ENCODE peak calls at places on chromosomes 12 and 14, in nine cellular contexts. H is lower lobe of right lung, P is left lung, M is colonic mucosa, T is PC-9, O is IMR-90, Q is A549, D is heart left ventricle, R is suprapubic skin. N is an unnamed sample.

GRCh38 chr12:111259231-111259630 is 109.7 kb downstream of the PHETA1 start:
- DNase-seq in T (no peak), O (no peak), R (no peak), Q (no peak), P (no peak), D (no peak), H (no peak), M (no peak), N (no peak)

GRCh38 chr14:67485501-67486095 is 2.9 kb downstream of the TMEM229B start:
- DNase-seq in O (no peak), H (no peak), T (no peak), M (no peak), R (no peak), P (no peak), D (no peak), Q (no peak), N (no peak)

GRCh38 chr12:96219700-96220206 is 25.6 kb downstream of the ELK3 start:
- DNase-seq in Q (peak; percentile 98), R (no peak), O (peak; percentile 98), H (peak; percentile 87), M (no peak), T (peak; percentile 99), D (no peak), P (peak; percentile 89), N (no peak)

GRCh38 chr12:79874665-79875064 is 60.2 kb downstream of the PPP1R12A start:
- DNase-seq in P (no peak), D (no peak), T (no peak), Q (no peak), H (no peak), M (no peak), O (no peak), R (no peak), N (no peak)

GRCh38 chr14:54312166-54312801 is 84.5 kb upstream of the CDKN3 start:
- DNase-seq in Q (peak; percentile 40), O (peak; percentile 85), T (peak; percentile 97), M (no peak), D (no peak), P (no peak), R (no peak), H (no peak), N (no peak)

GRCh38 chr12:62686938-62687337 is 220.3 kb downstream of the MON2 start:
- DNase-seq in D (no peak), T (no peak), R (no peak), P (no peak), H (no peak), O (no peak), Q (no peak), M (no peak), N (no peak)

GRCh38 chr12:86193931-86194330 is 62.3 kb downstream of the MGAT4C start:
- DNase-seq in T (no peak), H (no peak), O (peak; percentile 66), M (no peak), D (no peak), P (no peak), R (no peak), Q (no peak), N (no peak)

GRCh38 chr12:78878447-78878846 is 13.9 kb downstream of the SYT1 start:
- DNase-seq in Q (peak; percentile 29), P (no peak), O (no peak), T (no peak), M (no peak), D (no peak), R (no peak), H (no peak), N (no peak)

GRCh38 chr14:35285168-35285990 is 6.8 kb upstream of the PSMA6 start:
- DNase-seq in H (no peak), R (no peak), P (no peak), T (no peak), D (no peak), O (peak; percentile 8), M (no peak), Q (no peak), N (no peak)

GRCh38 chr14:70416322-70416716 is 571 bp downstream of the SYNJ2BP start:
- DNase-seq in H (no peak), M (no peak), R (no peak), T (no peak), Q (peak; percentile 3), D (no peak), P (no peak), O (peak; percentile 8), N (no peak)

GRCh38 chr12:92950011-92950410 is 20.9 kb upstream of the EEA1 start:
- DNase-seq in D (no peak), H (no peak), Q (no peak), R (no peak), P (no peak), O (no peak), M (no peak), T (no peak), N (no peak)

GRCh38 chr12:92955997-92956663 is 27.0 kb upstream of the EEA1 start:
- DNase-seq in Q (no peak), P (no peak), H (no peak), O (peak; percentile 79), M (no peak), T (no peak), D (no peak), R (no peak), N (no peak)

GRCh38 chr12:92951006-92951405 is 21.9 kb upstream of the EEA1 start:
- DNase-seq in M (no peak), H (no peak), T (no peak), D (no peak), R (no peak), O (no peak), P (no peak), Q (no peak), N (no peak)

GRCh38 chr12:92952394-92952793 is 23.3 kb upstream of the EEA1 start:
- DNase-seq in T (no peak), R (no peak), O (no peak), H (no peak), Q (no peak), P (no peak), D (no peak), M (no peak), N (no peak)

DNA sequence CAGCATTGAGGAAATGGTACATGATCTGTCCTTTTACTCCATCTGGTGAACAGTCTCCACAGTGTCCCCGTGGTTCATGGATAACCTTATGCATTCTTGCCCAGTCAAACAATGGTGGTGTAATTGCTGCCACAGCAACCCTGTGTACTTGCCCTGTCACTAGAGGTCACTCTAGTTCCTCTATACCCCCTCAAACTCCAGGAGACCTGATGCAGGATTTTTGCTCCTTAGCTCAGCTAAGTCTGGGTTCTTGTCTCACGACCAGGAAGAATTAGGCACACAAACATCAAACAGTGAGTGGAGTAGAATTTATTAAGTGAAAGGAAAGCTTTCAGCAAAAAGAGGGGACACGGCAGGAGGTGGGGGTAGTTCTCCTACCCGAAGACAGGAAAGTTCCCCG is 24.7 kb upstream of the EEA1 start:
- DNase-seq in P (no peak), R (no peak), D (no peak), Q (no peak), T (no peak), H (no peak), M (no peak), O (no peak), N (no peak)
- TF ChIP-seq CTCF in P (no peak), R (no peak), D (no peak), Q (no peak), T (no peak), H (no peak), M (no peak), O (no peak), N (no peak)

DNA sequence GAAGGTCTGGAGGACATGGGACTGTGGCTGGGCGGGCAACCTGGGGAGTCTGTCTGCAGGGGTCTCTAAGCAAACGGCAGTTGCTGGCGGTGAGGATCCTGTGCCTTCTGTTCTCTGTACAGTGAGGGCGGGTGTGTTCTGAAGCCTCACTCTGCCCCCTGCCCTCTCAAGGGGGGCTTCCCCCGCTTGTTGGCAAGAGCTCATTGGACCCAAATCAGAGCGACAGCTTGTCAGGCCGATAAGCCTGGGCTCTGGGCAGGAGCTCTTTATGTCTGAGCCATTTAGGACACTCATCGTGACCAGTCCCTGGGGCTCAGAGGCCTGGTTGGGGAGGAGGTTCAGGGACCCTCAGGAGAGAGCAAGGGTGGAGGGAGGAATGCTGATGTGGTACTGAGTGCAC is 136.0 kb downstream of the TSPAN9 start:
- DNase-seq in M (no peak), T (no peak), D (peak; percentile 73), Q (no peak), O (no peak), P (no peak), H (no peak), R (no peak), N (no peak)
- H3K4me3 ChIP-seq in M (no peak overlapping the region), T (no peak overlapping the region), D (no peak overlapping the region), Q (no peak overlapping the region), O (no peak overlapping the region), P (no peak overlapping the region), H (no peak overlapping the region), R (no peak overlapping the region), N (no peak overlapping the region)

DNA sequence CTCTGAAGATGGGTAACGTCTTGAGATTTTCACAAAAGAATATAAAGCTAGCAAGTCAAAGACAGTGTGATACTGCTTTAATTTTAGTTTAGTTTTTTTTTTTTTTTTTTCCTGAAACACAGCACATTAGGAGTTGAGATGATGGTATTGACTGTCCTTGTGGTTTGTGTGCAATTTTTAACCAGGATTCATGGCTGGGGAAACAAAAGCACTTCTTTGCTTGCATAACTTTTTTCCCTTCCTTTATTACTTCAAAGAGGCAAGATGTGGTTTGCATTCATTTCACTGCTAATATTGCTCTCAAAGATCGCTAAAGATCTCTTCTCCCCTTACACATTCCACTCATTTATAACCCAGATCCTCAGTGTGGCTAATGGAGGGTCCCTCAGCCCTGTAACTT is 157.1 kb upstream of the PZP start:
- DNase-seq in P (no peak), Q (no peak), R (no peak), M (no peak), H (no peak), T (no peak), D (no peak), O (peak; percentile 19), N (no peak)
- H3K27ac ChIP-seq in P (no peak overlapping the region), Q (no peak overlapping the region), R (no peak overlapping the region), M (no peak overlapping the region), H (no peak overlapping the region), T (no peak overlapping the region), D (no peak overlapping the region), O (no peak overlapping the region), N (no peak overlapping the region)

DNA sequence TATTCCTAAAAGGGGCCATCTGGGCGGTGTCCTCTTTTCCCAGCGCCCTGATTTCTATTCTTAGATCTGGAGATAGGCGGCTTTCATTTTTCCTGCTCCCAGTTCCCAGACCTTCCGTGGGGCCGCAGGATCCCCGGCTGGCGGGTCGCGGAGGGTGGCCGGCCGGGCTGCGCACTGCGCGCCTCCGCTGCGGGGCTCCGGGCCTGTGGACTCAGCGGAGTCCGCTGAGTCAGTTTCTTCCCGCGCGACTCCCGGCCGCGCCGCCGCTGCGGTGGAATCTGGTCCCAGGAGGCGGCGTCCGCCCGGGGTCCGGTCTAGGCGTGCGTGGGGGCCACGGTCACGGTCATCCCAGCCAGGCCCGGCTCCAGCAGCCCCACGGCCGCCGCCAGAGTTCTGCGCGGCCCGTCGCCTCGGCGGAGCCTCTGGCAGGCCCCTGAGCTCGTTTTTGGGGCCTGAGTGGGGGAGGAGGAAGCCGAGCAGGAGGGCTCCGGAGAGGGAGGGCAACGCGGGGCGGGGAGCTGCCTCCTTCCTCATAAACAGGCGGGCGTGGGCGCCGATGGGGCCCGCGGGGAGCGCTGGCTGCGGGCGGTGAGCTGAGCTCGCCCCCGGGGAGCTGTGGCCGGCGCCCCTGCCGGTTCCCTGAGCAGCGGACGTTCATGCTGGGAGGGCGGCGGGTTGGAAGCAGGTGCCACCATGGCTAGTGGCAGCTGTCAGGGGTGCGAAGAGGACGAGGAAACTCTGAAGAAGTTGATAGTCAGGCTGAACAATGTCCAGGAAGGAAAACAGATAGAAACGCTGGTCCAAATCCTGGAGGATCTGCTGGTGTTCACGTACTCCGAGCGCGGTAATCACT is at the start of gene LRRK2:
- DNase-seq in H (peak; percentile 95), T (no peak), R (peak; percentile 92), D (peak; percentile 88), M (peak; percentile 60), P (peak; percentile 88), O (peak; percentile 28), Q (peak; percentile 78), N (peak; percentile 55)
- TF ChIP-seq CTCF in H (no peak), T (no peak), R (no peak), D (no peak), M (no peak), P (no peak), O (no peak), Q (no peak), N (no peak)